ENCODE peak calls at places on chromosomes 3 and 15, in nine cellular contexts. One of them, this sample, is unnamed.

GRCh38 chr3:128679338-128679737 is 28.7 kb upstream of the RPN1 start:
- DNase-seq in fibroblast of the aortic adventitia: no peak
- DNase-seq in choroid plexus epithelial cell: no peak
- DNase-seq in Peyer's patch: no peak
- DNase-seq in pancreas: no peak
- DNase-seq in psoas muscle: no peak
- DNase-seq in IMR-90: no peak
- DNase-seq in tibial nerve: no peak
- DNase-seq in body of pancreas: no peak
- DNase-seq in this sample: no peak

GRCh38 chr15:39365873-39366272 is 215.0 kb upstream of the THBS1 start:
- DNase-seq in fibroblast of the aortic adventitia: no peak
- DNase-seq in IMR-90: no peak
- DNase-seq in psoas muscle: no peak
- DNase-seq in pancreas: no peak
- DNase-seq in choroid plexus epithelial cell: no peak
- DNase-seq in tibial nerve: no peak
- DNase-seq in Peyer's patch: no peak
- DNase-seq in body of pancreas: no peak
- DNase-seq in this sample: no peak

GRCh38 chr15:64163662-64164362 is 990 bp upstream of the PPIB start:
- DNase-seq in IMR-90: no peak
- DNase-seq in psoas muscle: no peak
- DNase-seq in pancreas: no peak
- DNase-seq in fibroblast of the aortic adventitia: peak
- DNase-seq in Peyer's patch: no peak
- DNase-seq in body of pancreas: peak
- DNase-seq in choroid plexus epithelial cell: peak
- DNase-seq in tibial nerve: no peak
- DNase-seq in this sample: no peak

GRCh38 chr15:47265686-47266085 is 451.6 kb upstream of the SEMA6D start:
- DNase-seq in psoas muscle: no peak
- DNase-seq in pancreas: no peak
- DNase-seq in tibial nerve: no peak
- DNase-seq in body of pancreas: no peak
- DNase-seq in IMR-90: no peak
- DNase-seq in Peyer's patch: no peak
- DNase-seq in fibroblast of the aortic adventitia: no peak
- DNase-seq in choroid plexus epithelial cell: no peak
- DNase-seq in this sample: no peak

GRCh38 chr15:101128191-101128590 is 123.7 kb downstream of the CHSY1 start:
- DNase-seq in IMR-90: peak
- DNase-seq in Peyer's patch: no peak
- DNase-seq in psoas muscle: no peak
- DNase-seq in choroid plexus epithelial cell: peak
- DNase-seq in fibroblast of the aortic adventitia: peak
- DNase-seq in tibial nerve: no peak
- DNase-seq in body of pancreas: no peak
- DNase-seq in pancreas: no peak
- DNase-seq in this sample: no peak

GRCh38 chr15:70100495-70101331 is 3.0 kb upstream of the TLE3 start:
- DNase-seq in tibial nerve: no peak
- DNase-seq in fibroblast of the aortic adventitia: no peak
- DNase-seq in Peyer's patch: peak
- DNase-seq in IMR-90: peak
- DNase-seq in pancreas: peak
- DNase-seq in psoas muscle: peak
- DNase-seq in choroid plexus epithelial cell: peak
- DNase-seq in body of pancreas: peak
- DNase-seq in this sample: no peak

GRCh38 chr3:11379238-11379823 is 107.1 kb downstream of the ATG7 start:
- DNase-seq in fibroblast of the aortic adventitia: peak
- DNase-seq in pancreas: no peak
- DNase-seq in psoas muscle: no peak
- DNase-seq in IMR-90: peak
- DNase-seq in body of pancreas: no peak
- DNase-seq in tibial nerve: no peak
- DNase-seq in choroid plexus epithelial cell: peak
- DNase-seq in Peyer's patch: no peak
- DNase-seq in this sample: no peak

GRCh38 chr3:177959188-177959587 is 577.0 kb upstream of the KCNMB2 start:
- DNase-seq in psoas muscle: no peak
- DNase-seq in pancreas: no peak
- DNase-seq in tibial nerve: no peak
- DNase-seq in fibroblast of the aortic adventitia: no peak
- DNase-seq in choroid plexus epithelial cell: no peak
- DNase-seq in Peyer's patch: no peak
- DNase-seq in body of pancreas: no peak
- DNase-seq in IMR-90: no peak
- DNase-seq in this sample: no peak

GRCh38 chr15:52020253-52021085 is 1.4 kb downstream of the MAPK6 start:
- DNase-seq in fibroblast of the aortic adventitia: peak
- DNase-seq in tibial nerve: no peak
- DNase-seq in body of pancreas: no peak
- DNase-seq in pancreas: no peak
- DNase-seq in Peyer's patch: no peak
- DNase-seq in choroid plexus epithelial cell: peak
- DNase-seq in IMR-90: peak
- DNase-seq in psoas muscle: no peak
- DNase-seq in this sample: no peak

GRCh38 chr3:141544697-141545096 is 57.9 kb downstream of the RASA2 start:
- DNase-seq in IMR-90: no peak
- DNase-seq in Peyer's patch: no peak
- DNase-seq in pancreas: no peak
- DNase-seq in fibroblast of the aortic adventitia: no peak
- DNase-seq in choroid plexus epithelial cell: no peak
- DNase-seq in psoas muscle: no peak
- DNase-seq in tibial nerve: no peak
- DNase-seq in body of pancreas: no peak
- DNase-seq in this sample: no peak

GRCh38 chr15:43204016-43204901 is 16.6 kb downstream of the EPB42 start:
- DNase-seq in pancreas: no peak
- DNase-seq in choroid plexus epithelial cell: peak
- DNase-seq in IMR-90: peak
- DNase-seq in fibroblast of the aortic adventitia: peak
- DNase-seq in body of pancreas: peak
- DNase-seq in tibial nerve: no peak
- DNase-seq in psoas muscle: peak
- DNase-seq in Peyer's patch: peak
- DNase-seq in this sample: no peak

GRCh38 chr3:10173926-10174435 is 9.3 kb downstream of the IRAK2 start:
- DNase-seq in psoas muscle: peak
- DNase-seq in choroid plexus epithelial cell: peak
- DNase-seq in IMR-90: peak
- DNase-seq in Peyer's patch: peak
- DNase-seq in pancreas: no peak
- DNase-seq in tibial nerve: peak
- DNase-seq in fibroblast of the aortic adventitia: peak
- DNase-seq in body of pancreas: peak
- DNase-seq in this sample: no peak

GRCh38 chr3:10173095-10173925 is 8.6 kb downstream of the IRAK2 start:
- DNase-seq in psoas muscle: no peak
- DNase-seq in fibroblast of the aortic adventitia: no peak
- DNase-seq in pancreas: no peak
- DNase-seq in IMR-90: peak
- DNase-seq in Peyer's patch: no peak
- DNase-seq in tibial nerve: no peak
- DNase-seq in body of pancreas: no peak
- DNase-seq in choroid plexus epithelial cell: peak
- DNase-seq in this sample: no peak

GRCh38 chr3:10166213-10166604 is 1.5 kb downstream of the IRAK2 start:
- DNase-seq in psoas muscle: no peak
- DNase-seq in pancreas: no peak
- DNase-seq in body of pancreas: no peak
- DNase-seq in Peyer's patch: no peak
- DNase-seq in tibial nerve: no peak
- DNase-seq in fibroblast of the aortic adventitia: no peak
- DNase-seq in choroid plexus epithelial cell: no peak
- DNase-seq in IMR-90: no peak
- DNase-seq in this sample: no peak

GRCh38 chr3:10169000-10169496 is 4.3 kb downstream of the IRAK2 start:
- DNase-seq in IMR-90: no peak
- DNase-seq in Peyer's patch: peak
- DNase-seq in psoas muscle: no peak
- DNase-seq in tibial nerve: no peak
- DNase-seq in body of pancreas: no peak
- DNase-seq in pancreas: no peak
- DNase-seq in fibroblast of the aortic adventitia: no peak
- DNase-seq in choroid plexus epithelial cell: no peak
- DNase-seq in this sample: no peak

DNA sequence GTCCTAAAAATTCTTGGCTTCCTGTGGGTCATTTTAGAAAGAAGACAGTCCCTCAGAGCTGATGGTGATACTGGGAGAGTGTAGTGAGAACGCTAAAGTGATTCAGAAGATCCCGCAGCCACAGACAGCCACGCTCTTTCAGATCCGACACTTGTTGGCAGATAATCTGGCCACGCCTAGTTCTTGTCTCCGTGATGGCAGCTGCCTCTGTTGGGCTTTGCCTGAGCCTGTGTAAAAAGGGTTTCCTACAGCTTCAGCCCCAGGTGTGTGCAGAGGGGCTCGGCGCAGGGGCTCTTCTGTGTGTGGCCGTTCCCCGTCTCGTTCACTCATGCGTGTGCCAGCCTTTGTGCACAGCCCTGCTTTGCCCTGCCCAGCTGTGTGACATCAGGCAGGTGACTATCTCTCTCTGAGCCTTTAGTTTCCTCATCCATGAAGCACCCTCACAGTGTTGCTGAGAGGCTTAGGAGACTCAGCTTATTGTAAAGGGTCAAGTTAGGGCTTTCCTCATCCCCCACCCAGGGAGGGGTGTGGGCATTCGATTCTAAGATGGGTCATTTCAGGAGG is 6.3 kb downstream of the IRAK2 start:
- DNase-seq in fibroblast of the aortic adventitia: no peak
- DNase-seq in IMR-90: no peak
- DNase-seq in choroid plexus epithelial cell: no peak
- DNase-seq in Peyer's patch: peak
- DNase-seq in psoas muscle: no peak
- DNase-seq in pancreas: no peak
- DNase-seq in tibial nerve: no peak
- DNase-seq in body of pancreas: no peak
- DNase-seq in this sample: no peak
- H3K4me3 ChIP-seq in fibroblast of the aortic adventitia: no peak
- H3K4me3 ChIP-seq in IMR-90: no peak
- H3K4me3 ChIP-seq in choroid plexus epithelial cell: no peak
- H3K4me3 ChIP-seq in Peyer's patch: no peak
- H3K4me3 ChIP-seq in psoas muscle: no peak
- H3K4me3 ChIP-seq in pancreas: no peak
- H3K4me3 ChIP-seq in tibial nerve: no peak
- H3K4me3 ChIP-seq in body of pancreas: no peak
- H3K4me3 ChIP-seq in this sample: no peak

GRCh38 chr3:72412557-72412956 is 435.7 kb downstream of the SHQ1 start:
- DNase-seq in psoas muscle: no peak
- DNase-seq in fibroblast of the aortic adventitia: no peak
- DNase-seq in Peyer's patch: no peak
- DNase-seq in choroid plexus epithelial cell: no peak
- DNase-seq in pancreas: no peak
- DNase-seq in body of pancreas: no peak
- DNase-seq in tibial nerve: no peak
- DNase-seq in IMR-90: no peak
- DNase-seq in this sample: no peak

GRCh38 chr3:72411102-72411501 is 437.1 kb downstream of the SHQ1 start:
- DNase-seq in body of pancreas: no peak
- DNase-seq in tibial nerve: no peak
- DNase-seq in psoas muscle: no peak
- DNase-seq in IMR-90: peak
- DNase-seq in Peyer's patch: no peak
- DNase-seq in choroid plexus epithelial cell: no peak
- DNase-seq in fibroblast of the aortic adventitia: no peak
- DNase-seq in pancreas: no peak
- DNase-seq in this sample: no peak

GRCh38 chr3:72411843-72412242 is 436.4 kb downstream of the SHQ1 start:
- DNase-seq in IMR-90: no peak
- DNase-seq in choroid plexus epithelial cell: no peak
- DNase-seq in Peyer's patch: no peak
- DNase-seq in fibroblast of the aortic adventitia: peak
- DNase-seq in tibial nerve: no peak
- DNase-seq in pancreas: no peak
- DNase-seq in psoas muscle: no peak
- DNase-seq in body of pancreas: no peak
- DNase-seq in this sample: no peak

GRCh38 chr3:72413228-72413627 is 435.0 kb downstream of the SHQ1 start:
- DNase-seq in tibial nerve: no peak
- DNase-seq in psoas muscle: no peak
- DNase-seq in fibroblast of the aortic adventitia: peak
- DNase-seq in IMR-90: peak
- DNase-seq in body of pancreas: no peak
- DNase-seq in Peyer's patch: no peak
- DNase-seq in choroid plexus epithelial cell: peak
- DNase-seq in pancreas: no peak
- DNase-seq in this sample: no peak

DNA sequence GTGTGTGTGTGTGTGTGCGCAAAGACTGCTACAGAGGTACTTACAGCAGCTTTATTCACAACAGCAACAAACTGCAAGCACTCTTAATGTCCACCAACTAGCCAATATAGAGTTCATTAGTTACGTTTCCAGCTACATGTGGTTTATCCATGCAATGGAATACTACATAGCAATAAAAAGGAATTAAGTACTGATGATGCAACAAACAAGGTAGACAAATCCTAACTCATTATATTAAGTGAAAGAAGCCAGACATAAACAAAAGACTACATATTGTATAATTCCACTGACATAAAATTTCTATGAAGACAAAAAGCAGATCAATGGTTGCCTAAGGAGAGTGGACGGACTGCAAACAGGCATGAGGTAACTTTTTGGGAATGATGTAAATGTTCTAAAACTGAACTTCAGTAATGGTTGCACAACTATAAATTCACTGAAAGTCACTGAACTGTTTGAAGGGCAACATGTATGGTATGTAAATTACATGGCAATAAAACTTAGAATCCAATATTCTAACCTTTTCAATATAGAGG is 433.7 kb downstream of the SHQ1 start:
- DNase-seq in Peyer's patch: no peak
- DNase-seq in choroid plexus epithelial cell: no peak
- DNase-seq in IMR-90: no peak
- DNase-seq in psoas muscle: no peak
- DNase-seq in body of pancreas: no peak
- DNase-seq in fibroblast of the aortic adventitia: no peak
- DNase-seq in pancreas: no peak
- DNase-seq in tibial nerve: no peak
- DNase-seq in this sample: no peak
- TF ChIP-seq CTCF in Peyer's patch: no peak
- TF ChIP-seq CTCF in choroid plexus epithelial cell: no peak
- TF ChIP-seq CTCF in IMR-90: no peak
- TF ChIP-seq CTCF in psoas muscle: no peak
- TF ChIP-seq CTCF in body of pancreas: no peak
- TF ChIP-seq CTCF in fibroblast of the aortic adventitia: no peak
- TF ChIP-seq CTCF in pancreas: no peak
- TF ChIP-seq CTCF in tibial nerve: no peak
- TF ChIP-seq CTCF in this sample: no peak

GRCh38 chr3:139934557-139935070 is 371 bp upstream of the CLSTN2 start:
- DNase-seq in IMR-90: no peak
- DNase-seq in pancreas: peak
- DNase-seq in fibroblast of the aortic adventitia: no peak
- DNase-seq in Peyer's patch: peak
- DNase-seq in choroid plexus epithelial cell: peak
- DNase-seq in body of pancreas: peak
- DNase-seq in tibial nerve: no peak
- DNase-seq in psoas muscle: peak
- DNase-seq in this sample: no peak
- H3K4me3 ChIP-seq in IMR-90: no peak
- H3K4me3 ChIP-seq in pancreas: peak
- H3K4me3 ChIP-seq in fibroblast of the aortic adventitia: no peak
- H3K4me3 ChIP-seq in Peyer's patch: peak
- H3K4me3 ChIP-seq in choroid plexus epithelial cell: peak
- H3K4me3 ChIP-seq in body of pancreas: peak
- H3K4me3 ChIP-seq in tibial nerve: peak
- H3K4me3 ChIP-seq in psoas muscle: peak
- H3K4me3 ChIP-seq in this sample: no peak

GRCh38 chr3:83968386-83968785 is 990.4 kb upstream of the CADM2 start:
- DNase-seq in Peyer's patch: no peak
- DNase-seq in tibial nerve: no peak
- DNase-seq in body of pancreas: no peak
- DNase-seq in fibroblast of the aortic adventitia: no peak
- DNase-seq in IMR-90: no peak
- DNase-seq in choroid plexus epithelial cell: peak
- DNase-seq in pancreas: no peak
- DNase-seq in psoas muscle: no peak
- DNase-seq in this sample: no peak
- TF ChIP-seq CTCF in Peyer's patch: no peak
- TF ChIP-seq CTCF in tibial nerve: no peak
- TF ChIP-seq CTCF in body of pancreas: no peak
- TF ChIP-seq CTCF in fibroblast of the aortic adventitia: no peak
- TF ChIP-seq CTCF in IMR-90: no peak
- TF ChIP-seq CTCF in choroid plexus epithelial cell: peak
- TF ChIP-seq CTCF in pancreas: no peak
- TF ChIP-seq CTCF in psoas muscle: no peak
- TF ChIP-seq CTCF in this sample: no peak